ENCODE peak calls at places on chromosomes 12 and 14, in eight cellular contexts. One of them, this sample, is unnamed.

GRCh38 chr14:64098120-64098519 is 196.1 kb downstream of the ESR2 start:
- DNase-seq in HS-5: no peak
- DNase-seq in NCI-H1417 treated with DMSO at 0.1 percent for 48 hours: no peak
- DNase-seq in BE2C: no peak
- DNase-seq in endodermal cell: no peak
- DNase-seq in heart left ventricle: no peak
- DNase-seq in anterior cingulate cortex: no peak
- DNase-seq in mucosa of descending colon: no peak
- DNase-seq in this sample: no peak

GRCh38 chr14:35929171-35929570 is 103.0 kb downstream of the BRMS1L start:
- DNase-seq in HS-5: no peak
- DNase-seq in NCI-H1417 treated with DMSO at 0.1 percent for 48 hours: no peak
- DNase-seq in BE2C: no peak
- DNase-seq in endodermal cell: no peak
- DNase-seq in heart left ventricle: no peak
- DNase-seq in anterior cingulate cortex: no peak
- DNase-seq in mucosa of descending colon: no peak
- DNase-seq in this sample: no peak

GRCh38 chr12:124567035-124567672 is at the start of gene NCOR2:
- DNase-seq in HS-5: no peak
- DNase-seq in NCI-H1417 treated with DMSO at 0.1 percent for 48 hours: no peak
- DNase-seq in BE2C: peak
- DNase-seq in endodermal cell: peak
- DNase-seq in heart left ventricle: no peak
- DNase-seq in anterior cingulate cortex: no peak
- DNase-seq in mucosa of descending colon: peak
- DNase-seq in this sample: no peak

GRCh38 chr12:60266381-60266852 is 670.6 kb downstream of the SLC16A7 start:
- DNase-seq in HS-5: peak
- DNase-seq in NCI-H1417 treated with DMSO at 0.1 percent for 48 hours: no peak
- DNase-seq in BE2C: no peak
- DNase-seq in endodermal cell: no peak
- DNase-seq in heart left ventricle: no peak
- DNase-seq in anterior cingulate cortex: no peak
- DNase-seq in mucosa of descending colon: no peak
- DNase-seq in this sample: no peak

GRCh38 chr14:32933623-32933942 is 5.1 kb upstream of the NPAS3 start:
- DNase-seq in HS-5: no peak
- DNase-seq in NCI-H1417 treated with DMSO at 0.1 percent for 48 hours: no peak
- DNase-seq in BE2C: no peak
- DNase-seq in endodermal cell: no peak
- DNase-seq in heart left ventricle: no peak
- DNase-seq in anterior cingulate cortex: no peak
- DNase-seq in mucosa of descending colon: no peak
- DNase-seq in this sample: peak

GRCh38 chr12:90027889-90028570 is 319.4 kb upstream of the ATP2B1 start:
- DNase-seq in HS-5: no peak
- DNase-seq in NCI-H1417 treated with DMSO at 0.1 percent for 48 hours: no peak
- DNase-seq in BE2C: peak
- DNase-seq in endodermal cell: no peak
- DNase-seq in heart left ventricle: no peak
- DNase-seq in anterior cingulate cortex: no peak
- DNase-seq in mucosa of descending colon: no peak
- DNase-seq in this sample: peak

GRCh38 chr14:35531960-35532747 is 1.8 kb upstream of the INSM2 start:
- DNase-seq in HS-5: no peak
- DNase-seq in NCI-H1417 treated with DMSO at 0.1 percent for 48 hours: no peak
- DNase-seq in BE2C: no peak
- DNase-seq in endodermal cell: no peak
- DNase-seq in heart left ventricle: no peak
- DNase-seq in anterior cingulate cortex: no peak
- DNase-seq in mucosa of descending colon: no peak
- DNase-seq in this sample: no peak

GRCh38 chr12:57031228-57031670 is 14.9 kb upstream of the TAC3 start:
- DNase-seq in HS-5: no peak
- DNase-seq in NCI-H1417 treated with DMSO at 0.1 percent for 48 hours: peak
- DNase-seq in BE2C: no peak
- DNase-seq in endodermal cell: no peak
- DNase-seq in heart left ventricle: no peak
- DNase-seq in anterior cingulate cortex: no peak
- DNase-seq in mucosa of descending colon: no peak
- DNase-seq in this sample: no peak

GRCh38 chr14:57287745-57288144 is 19.0 kb downstream of the AP5M1 start:
- DNase-seq in HS-5: no peak
- DNase-seq in NCI-H1417 treated with DMSO at 0.1 percent for 48 hours: no peak
- DNase-seq in BE2C: no peak
- DNase-seq in endodermal cell: no peak
- DNase-seq in heart left ventricle: no peak
- DNase-seq in anterior cingulate cortex: no peak
- DNase-seq in mucosa of descending colon: no peak
- DNase-seq in this sample: no peak

GRCh38 chr14:21145437-21145836 is 10.4 kb downstream of the OR5AU1 start:
- DNase-seq in HS-5: no peak
- DNase-seq in NCI-H1417 treated with DMSO at 0.1 percent for 48 hours: no peak
- DNase-seq in BE2C: no peak
- DNase-seq in endodermal cell: no peak
- DNase-seq in heart left ventricle: no peak
- DNase-seq in anterior cingulate cortex: no peak
- DNase-seq in mucosa of descending colon: no peak
- DNase-seq in this sample: no peak

GRCh38 chr14:24857277-24857676 is 192.7 kb downstream of the STXBP6 start:
- DNase-seq in HS-5: no peak
- DNase-seq in NCI-H1417 treated with DMSO at 0.1 percent for 48 hours: peak
- DNase-seq in BE2C: no peak
- DNase-seq in endodermal cell: no peak
- DNase-seq in heart left ventricle: no peak
- DNase-seq in anterior cingulate cortex: no peak
- DNase-seq in mucosa of descending colon: no peak
- DNase-seq in this sample: no peak

GRCh38 chr12:48852734-48853168 is 788 bp upstream of the DDX23 start:
- DNase-seq in HS-5: no peak
- DNase-seq in NCI-H1417 treated with DMSO at 0.1 percent for 48 hours: no peak
- DNase-seq in BE2C: no peak
- DNase-seq in endodermal cell: no peak
- DNase-seq in heart left ventricle: no peak
- DNase-seq in anterior cingulate cortex: no peak
- DNase-seq in mucosa of descending colon: no peak
- DNase-seq in this sample: no peak

GRCh38 chr14:99648385-99648784 is 3.5 kb downstream of the HHIPL1 start:
- DNase-seq in HS-5: no peak
- DNase-seq in NCI-H1417 treated with DMSO at 0.1 percent for 48 hours: no peak
- DNase-seq in BE2C: no peak
- DNase-seq in endodermal cell: no peak
- DNase-seq in heart left ventricle: no peak
- DNase-seq in anterior cingulate cortex: no peak
- DNase-seq in mucosa of descending colon: no peak
- DNase-seq in this sample: no peak

GRCh38 chr12:117986705-117987469 is 18.1 kb upstream of the KSR2 start:
- DNase-seq in HS-5: peak
- DNase-seq in NCI-H1417 treated with DMSO at 0.1 percent for 48 hours: no peak
- DNase-seq in BE2C: no peak
- DNase-seq in endodermal cell: no peak
- DNase-seq in heart left ventricle: no peak
- DNase-seq in anterior cingulate cortex: no peak
- DNase-seq in mucosa of descending colon: no peak
- DNase-seq in this sample: no peak

GRCh38 chr14:101562659-101563351 is 1.5 kb downstream of the DIO3 start:
- DNase-seq in HS-5: no peak
- DNase-seq in NCI-H1417 treated with DMSO at 0.1 percent for 48 hours: peak
- DNase-seq in BE2C: no peak
- DNase-seq in endodermal cell: no peak
- DNase-seq in heart left ventricle: no peak
- DNase-seq in anterior cingulate cortex: no peak
- DNase-seq in mucosa of descending colon: peak
- DNase-seq in this sample: no peak

GRCh38 chr12:50411051-50411660 is 10.5 kb downstream of the LARP4 start:
- DNase-seq in HS-5: no peak
- DNase-seq in NCI-H1417 treated with DMSO at 0.1 percent for 48 hours: no peak
- DNase-seq in BE2C: no peak
- DNase-seq in endodermal cell: no peak
- DNase-seq in heart left ventricle: no peak
- DNase-seq in anterior cingulate cortex: no peak
- DNase-seq in mucosa of descending colon: no peak
- DNase-seq in this sample: no peak

GRCh38 chr12:90004319-90005074 is 295.9 kb upstream of the ATP2B1 start:
- DNase-seq in HS-5: no peak
- DNase-seq in NCI-H1417 treated with DMSO at 0.1 percent for 48 hours: no peak
- DNase-seq in BE2C: no peak
- DNase-seq in endodermal cell: no peak
- DNase-seq in heart left ventricle: no peak
- DNase-seq in anterior cingulate cortex: no peak
- DNase-seq in mucosa of descending colon: no peak
- DNase-seq in this sample: peak

GRCh38 chr12:54935235-54935951 is 49.2 kb downstream of the TESPA1 start:
- DNase-seq in HS-5: peak
- DNase-seq in NCI-H1417 treated with DMSO at 0.1 percent for 48 hours: no peak
- DNase-seq in BE2C: no peak
- DNase-seq in endodermal cell: no peak
- DNase-seq in heart left ventricle: no peak
- DNase-seq in anterior cingulate cortex: no peak
- DNase-seq in mucosa of descending colon: no peak
- DNase-seq in this sample: no peak

GRCh38 chr12:108060910-108061309 is 68.2 kb upstream of the WSCD2 start:
- DNase-seq in HS-5: no peak
- DNase-seq in NCI-H1417 treated with DMSO at 0.1 percent for 48 hours: no peak
- DNase-seq in BE2C: no peak
- DNase-seq in endodermal cell: no peak
- DNase-seq in heart left ventricle: no peak
- DNase-seq in anterior cingulate cortex: no peak
- DNase-seq in mucosa of descending colon: no peak
- DNase-seq in this sample: no peak

GRCh38 chr14:99231850-99232401 is 40.1 kb downstream of the BCL11B start:
- DNase-seq in HS-5: no peak
- DNase-seq in NCI-H1417 treated with DMSO at 0.1 percent for 48 hours: no peak
- DNase-seq in BE2C: no peak
- DNase-seq in endodermal cell: peak
- DNase-seq in heart left ventricle: no peak
- DNase-seq in anterior cingulate cortex: no peak
- DNase-seq in mucosa of descending colon: no peak
- DNase-seq in this sample: peak

GRCh38 chr12:29207120-29207519 is 58.0 kb downstream of the FAR2 start:
- DNase-seq in HS-5: no peak
- DNase-seq in NCI-H1417 treated with DMSO at 0.1 percent for 48 hours: no peak
- DNase-seq in BE2C: no peak
- DNase-seq in endodermal cell: no peak
- DNase-seq in heart left ventricle: no peak
- DNase-seq in anterior cingulate cortex: no peak
- DNase-seq in mucosa of descending colon: no peak
- DNase-seq in this sample: no peak

GRCh38 chr12:24899503-24900098 is 49.3 kb downstream of the BCAT1 start:
- DNase-seq in HS-5: no peak
- DNase-seq in NCI-H1417 treated with DMSO at 0.1 percent for 48 hours: no peak
- DNase-seq in BE2C: no peak
- DNase-seq in endodermal cell: no peak
- DNase-seq in heart left ventricle: no peak
- DNase-seq in anterior cingulate cortex: no peak
- DNase-seq in mucosa of descending colon: no peak
- DNase-seq in this sample: no peak

GRCh38 chr12:114656906-114657596 is 26.9 kb downstream of the TBX3 start:
- DNase-seq in HS-5: no peak
- DNase-seq in NCI-H1417 treated with DMSO at 0.1 percent for 48 hours: no peak
- DNase-seq in BE2C: no peak
- DNase-seq in endodermal cell: peak
- DNase-seq in heart left ventricle: no peak
- DNase-seq in anterior cingulate cortex: no peak
- DNase-seq in mucosa of descending colon: no peak
- DNase-seq in this sample: no peak

GRCh38 chr14:102415671-102416070 is 52.9 kb downstream of the TECPR2 start:
- DNase-seq in HS-5: no peak
- DNase-seq in NCI-H1417 treated with DMSO at 0.1 percent for 48 hours: no peak
- DNase-seq in BE2C: no peak
- DNase-seq in endodermal cell: peak
- DNase-seq in heart left ventricle: no peak
- DNase-seq in anterior cingulate cortex: peak
- DNase-seq in mucosa of descending colon: no peak
- DNase-seq in this sample: no peak

GRCh38 chr12:124358572-124358971 is 63.7 kb downstream of the RFLNA start:
- DNase-seq in HS-5: no peak
- DNase-seq in NCI-H1417 treated with DMSO at 0.1 percent for 48 hours: no peak
- DNase-seq in BE2C: no peak
- DNase-seq in endodermal cell: no peak
- DNase-seq in heart left ventricle: no peak
- DNase-seq in anterior cingulate cortex: no peak
- DNase-seq in mucosa of descending colon: no peak
- DNase-seq in this sample: no peak

GRCh38 chr12:113089839-113090238 is 33.3 kb downstream of the DTX1 start:
- DNase-seq in HS-5: no peak
- DNase-seq in NCI-H1417 treated with DMSO at 0.1 percent for 48 hours: no peak
- DNase-seq in BE2C: no peak
- DNase-seq in endodermal cell: no peak
- DNase-seq in heart left ventricle: no peak
- DNase-seq in anterior cingulate cortex: no peak
- DNase-seq in mucosa of descending colon: no peak
- DNase-seq in this sample: no peak

GRCh38 chr12:70839544-70839943 is 81.0 kb downstream of the PTPRR start:
- DNase-seq in HS-5: no peak
- DNase-seq in NCI-H1417 treated with DMSO at 0.1 percent for 48 hours: no peak
- DNase-seq in BE2C: no peak
- DNase-seq in endodermal cell: peak
- DNase-seq in heart left ventricle: no peak
- DNase-seq in anterior cingulate cortex: no peak
- DNase-seq in mucosa of descending colon: no peak
- DNase-seq in this sample: no peak

GRCh38 chr12:122870867-122871664 is 24.9 kb downstream of the VPS37B start:
- DNase-seq in HS-5: no peak
- DNase-seq in NCI-H1417 treated with DMSO at 0.1 percent for 48 hours: no peak
- DNase-seq in BE2C: no peak
- DNase-seq in endodermal cell: peak
- DNase-seq in heart left ventricle: no peak
- DNase-seq in anterior cingulate cortex: peak
- DNase-seq in mucosa of descending colon: peak
- DNase-seq in this sample: no peak

This sample was measured in SK-N-DZ.